ENCODE peak calls at places on chromosomes 3 and 15, in eight cellular contexts. One of them, this sample, is unnamed.

GRCh38 chr3:120094776-120095225 is 554 bp upstream of the GSK3B start:
- DNase-seq in transverse colon: peak
- DNase-seq in cardiac fibroblast: no peak
- DNase-seq in pancreas: peak
- DNase-seq in lower leg skin: peak
- DNase-seq in suprapubic skin: peak
- DNase-seq in AG09309: peak
- DNase-seq in dorsolateral prefrontal cortex: peak
- DNase-seq in this sample: peak

GRCh38 chr3:184540777-184541681 is 20.6 kb upstream of the EPHB3 start:
- DNase-seq in transverse colon: peak
- DNase-seq in cardiac fibroblast: peak
- DNase-seq in pancreas: peak
- DNase-seq in lower leg skin: peak
- DNase-seq in suprapubic skin: peak
- DNase-seq in AG09309: no peak
- DNase-seq in dorsolateral prefrontal cortex: peak
- DNase-seq in this sample: peak

GRCh38 chr15:64938192-64938591 is 26.5 kb downstream of the ANKDD1A start:
- DNase-seq in transverse colon: no peak
- DNase-seq in cardiac fibroblast: peak
- DNase-seq in pancreas: no peak
- DNase-seq in lower leg skin: peak
- DNase-seq in suprapubic skin: peak
- DNase-seq in AG09309: no peak
- DNase-seq in dorsolateral prefrontal cortex: no peak
- DNase-seq in this sample: peak

GRCh38 chr3:36201546-36201945 is 178.8 kb upstream of the STAC start:
- DNase-seq in transverse colon: no peak
- DNase-seq in cardiac fibroblast: no peak
- DNase-seq in pancreas: no peak
- DNase-seq in lower leg skin: no peak
- DNase-seq in suprapubic skin: no peak
- DNase-seq in AG09309: no peak
- DNase-seq in dorsolateral prefrontal cortex: no peak
- DNase-seq in this sample: no peak

GRCh38 chr3:27557411-27557810 is 73.2 kb upstream of the SLC4A7 start:
- DNase-seq in transverse colon: no peak
- DNase-seq in cardiac fibroblast: no peak
- DNase-seq in pancreas: no peak
- DNase-seq in lower leg skin: no peak
- DNase-seq in suprapubic skin: no peak
- DNase-seq in AG09309: no peak
- DNase-seq in dorsolateral prefrontal cortex: no peak
- DNase-seq in this sample: no peak

GRCh38 chr3:56926513-56927282 is 124.9 kb upstream of the ARHGEF3 start:
- DNase-seq in transverse colon: no peak
- DNase-seq in cardiac fibroblast: peak
- DNase-seq in pancreas: no peak
- DNase-seq in lower leg skin: no peak
- DNase-seq in suprapubic skin: no peak
- DNase-seq in AG09309: peak
- DNase-seq in dorsolateral prefrontal cortex: no peak
- DNase-seq in this sample: peak

GRCh38 chr3:58668247-58668646 is 1.7 kb upstream of the FAM3D start:
- DNase-seq in transverse colon: peak
- DNase-seq in cardiac fibroblast: no peak
- DNase-seq in pancreas: no peak
- DNase-seq in lower leg skin: no peak
- DNase-seq in suprapubic skin: no peak
- DNase-seq in AG09309: no peak
- DNase-seq in dorsolateral prefrontal cortex: no peak
- DNase-seq in this sample: no peak

GRCh38 chr3:35932995-35933394 is 293.7 kb downstream of the ARPP21 start:
- DNase-seq in transverse colon: no peak
- DNase-seq in cardiac fibroblast: peak
- DNase-seq in pancreas: no peak
- DNase-seq in lower leg skin: no peak
- DNase-seq in suprapubic skin: no peak
- DNase-seq in AG09309: peak
- DNase-seq in dorsolateral prefrontal cortex: no peak
- DNase-seq in this sample: peak

GRCh38 chr15:52527898-52528464 is 699 bp downstream of the MYO5A start:
- DNase-seq in transverse colon: peak
- DNase-seq in cardiac fibroblast: peak
- DNase-seq in pancreas: no peak
- DNase-seq in lower leg skin: no peak
- DNase-seq in suprapubic skin: no peak
- DNase-seq in AG09309: no peak
- DNase-seq in dorsolateral prefrontal cortex: peak
- DNase-seq in this sample: no peak

GRCh38 chr3:45754461-45754860 is 41.9 kb downstream of the SLC6A20 start:
- DNase-seq in transverse colon: no peak
- DNase-seq in cardiac fibroblast: no peak
- DNase-seq in pancreas: no peak
- DNase-seq in lower leg skin: no peak
- DNase-seq in suprapubic skin: no peak
- DNase-seq in AG09309: no peak
- DNase-seq in dorsolateral prefrontal cortex: no peak
- DNase-seq in this sample: no peak

GRCh38 chr15:99053380-99054024 is 45.9 kb upstream of the PGPEP1L start:
- DNase-seq in transverse colon: no peak
- DNase-seq in cardiac fibroblast: no peak
- DNase-seq in pancreas: no peak
- DNase-seq in lower leg skin: no peak
- DNase-seq in suprapubic skin: no peak
- DNase-seq in AG09309: no peak
- DNase-seq in dorsolateral prefrontal cortex: no peak
- DNase-seq in this sample: no peak

GRCh38 chr15:76024021-76024768 is 12.0 kb upstream of the NRG4 start:
- DNase-seq in transverse colon: no peak
- DNase-seq in cardiac fibroblast: no peak
- DNase-seq in pancreas: no peak
- DNase-seq in lower leg skin: no peak
- DNase-seq in suprapubic skin: no peak
- DNase-seq in AG09309: no peak
- DNase-seq in dorsolateral prefrontal cortex: no peak
- DNase-seq in this sample: no peak

GRCh38 chr3:144900366-144900765 is 928.7 kb downstream of the DIPK2A start:
- DNase-seq in transverse colon: no peak
- DNase-seq in cardiac fibroblast: no peak
- DNase-seq in pancreas: no peak
- DNase-seq in lower leg skin: no peak
- DNase-seq in suprapubic skin: no peak
- DNase-seq in AG09309: no peak
- DNase-seq in dorsolateral prefrontal cortex: no peak
- DNase-seq in this sample: no peak

GRCh38 chr3:49554639-49555265 is 475 bp downstream of the BSN start:
- DNase-seq in transverse colon: peak
- DNase-seq in cardiac fibroblast: peak
- DNase-seq in pancreas: peak
- DNase-seq in lower leg skin: no peak
- DNase-seq in suprapubic skin: no peak
- DNase-seq in AG09309: no peak
- DNase-seq in dorsolateral prefrontal cortex: peak
- DNase-seq in this sample: no peak

GRCh38 chr15:99169769-99170311 is 65.0 kb downstream of the SYNM start:
- DNase-seq in transverse colon: peak
- DNase-seq in cardiac fibroblast: peak
- DNase-seq in pancreas: no peak
- DNase-seq in lower leg skin: no peak
- DNase-seq in suprapubic skin: no peak
- DNase-seq in AG09309: no peak
- DNase-seq in dorsolateral prefrontal cortex: no peak
- DNase-seq in this sample: peak

GRCh38 chr15:31238906-31239305 is 87.7 kb upstream of the KLF13 start:
- DNase-seq in transverse colon: no peak
- DNase-seq in cardiac fibroblast: no peak
- DNase-seq in pancreas: no peak
- DNase-seq in lower leg skin: no peak
- DNase-seq in suprapubic skin: no peak
- DNase-seq in AG09309: no peak
- DNase-seq in dorsolateral prefrontal cortex: no peak
- DNase-seq in this sample: no peak

GRCh38 chr3:10189557-10190374 is 25.0 kb downstream of the IRAK2 start:
- DNase-seq in transverse colon: peak
- DNase-seq in cardiac fibroblast: peak
- DNase-seq in pancreas: no peak
- DNase-seq in lower leg skin: peak
- DNase-seq in suprapubic skin: peak
- DNase-seq in AG09309: no peak
- DNase-seq in dorsolateral prefrontal cortex: peak
- DNase-seq in this sample: no peak

GRCh38 chr15:44808557-44808956 is 72.2 kb downstream of the TRIM69 start:
- DNase-seq in transverse colon: no peak
- DNase-seq in cardiac fibroblast: no peak
- DNase-seq in pancreas: no peak
- DNase-seq in lower leg skin: no peak
- DNase-seq in suprapubic skin: no peak
- DNase-seq in AG09309: no peak
- DNase-seq in dorsolateral prefrontal cortex: no peak
- DNase-seq in this sample: no peak

GRCh38 chr3:125140817-125141595 is 71.5 kb downstream of the SLC12A8 start:
- DNase-seq in transverse colon: no peak
- DNase-seq in cardiac fibroblast: peak
- DNase-seq in pancreas: no peak
- DNase-seq in lower leg skin: no peak
- DNase-seq in suprapubic skin: no peak
- DNase-seq in AG09309: no peak
- DNase-seq in dorsolateral prefrontal cortex: no peak
- DNase-seq in this sample: no peak

GRCh38 chr3:125142418-125142778 is 70.2 kb downstream of the SLC12A8 start:
- DNase-seq in transverse colon: no peak
- DNase-seq in cardiac fibroblast: no peak
- DNase-seq in pancreas: no peak
- DNase-seq in lower leg skin: no peak
- DNase-seq in suprapubic skin: no peak
- DNase-seq in AG09309: no peak
- DNase-seq in dorsolateral prefrontal cortex: no peak
- DNase-seq in this sample: no peak

GRCh38 chr3:125140011-125140813 is 72.3 kb downstream of the SLC12A8 start:
- DNase-seq in transverse colon: no peak
- DNase-seq in cardiac fibroblast: peak
- DNase-seq in pancreas: no peak
- DNase-seq in lower leg skin: no peak
- DNase-seq in suprapubic skin: no peak
- DNase-seq in AG09309: no peak
- DNase-seq in dorsolateral prefrontal cortex: no peak
- DNase-seq in this sample: no peak

GRCh38 chr3:125143538-125143937 is 69.0 kb downstream of the SLC12A8 start:
- DNase-seq in transverse colon: no peak
- DNase-seq in cardiac fibroblast: no peak
- DNase-seq in pancreas: no peak
- DNase-seq in lower leg skin: no peak
- DNase-seq in suprapubic skin: no peak
- DNase-seq in AG09309: no peak
- DNase-seq in dorsolateral prefrontal cortex: no peak
- DNase-seq in this sample: no peak

GRCh38 chr3:125141596-125142417 is 70.7 kb downstream of the SLC12A8 start:
- DNase-seq in transverse colon: peak
- DNase-seq in cardiac fibroblast: peak
- DNase-seq in pancreas: no peak
- DNase-seq in lower leg skin: no peak
- DNase-seq in suprapubic skin: no peak
- DNase-seq in AG09309: no peak
- DNase-seq in dorsolateral prefrontal cortex: no peak
- DNase-seq in this sample: no peak
- TF ChIP-seq CTCF in transverse colon: peak
- TF ChIP-seq CTCF in cardiac fibroblast: peak
- TF ChIP-seq CTCF in pancreas: no peak
- TF ChIP-seq CTCF in lower leg skin: no peak
- TF ChIP-seq CTCF in suprapubic skin: no peak
- TF ChIP-seq CTCF in AG09309: peak
- TF ChIP-seq CTCF in dorsolateral prefrontal cortex: peak
- TF ChIP-seq CTCF in this sample: no peak

GRCh38 chr3:188262913-188263683 is 109.1 kb downstream of the LPP start:
- DNase-seq in transverse colon: no peak
- DNase-seq in cardiac fibroblast: peak
- DNase-seq in pancreas: no peak
- DNase-seq in lower leg skin: no peak
- DNase-seq in suprapubic skin: no peak
- DNase-seq in AG09309: no peak
- DNase-seq in dorsolateral prefrontal cortex: no peak
- DNase-seq in this sample: no peak
- H3K4me3 ChIP-seq in transverse colon: no peak
- H3K4me3 ChIP-seq in cardiac fibroblast: no peak
- H3K4me3 ChIP-seq in pancreas: no peak
- H3K4me3 ChIP-seq in lower leg skin: no peak
- H3K4me3 ChIP-seq in suprapubic skin: no peak
- H3K4me3 ChIP-seq in AG09309: no peak
- H3K4me3 ChIP-seq in dorsolateral prefrontal cortex: peak
- H3K4me3 ChIP-seq in this sample: no peak

GRCh38 chr3:188052229-188052965 is 101.6 kb upstream of the LPP start:
- DNase-seq in transverse colon: peak
- DNase-seq in cardiac fibroblast: peak
- DNase-seq in pancreas: peak
- DNase-seq in lower leg skin: peak
- DNase-seq in suprapubic skin: peak
- DNase-seq in AG09309: no peak
- DNase-seq in dorsolateral prefrontal cortex: peak
- DNase-seq in this sample: no peak
- TF ChIP-seq CTCF in transverse colon: peak
- TF ChIP-seq CTCF in cardiac fibroblast: peak
- TF ChIP-seq CTCF in pancreas: no peak
- TF ChIP-seq CTCF in lower leg skin: no peak
- TF ChIP-seq CTCF in suprapubic skin: no peak
- TF ChIP-seq CTCF in AG09309: no peak
- TF ChIP-seq CTCF in dorsolateral prefrontal cortex: peak
- TF ChIP-seq CTCF in this sample: no peak

GRCh38 chr3:170154569-170155143 is 26.9 kb downstream of the PHC3 start:
- DNase-seq in transverse colon: no peak
- DNase-seq in cardiac fibroblast: no peak
- DNase-seq in pancreas: no peak
- DNase-seq in lower leg skin: no peak
- DNase-seq in suprapubic skin: no peak
- DNase-seq in AG09309: no peak
- DNase-seq in dorsolateral prefrontal cortex: no peak
- DNase-seq in this sample: no peak
- H3K4me3 ChIP-seq in transverse colon: no peak
- H3K4me3 ChIP-seq in cardiac fibroblast: no peak
- H3K4me3 ChIP-seq in pancreas: no peak
- H3K4me3 ChIP-seq in lower leg skin: no peak
- H3K4me3 ChIP-seq in suprapubic skin: no peak
- H3K4me3 ChIP-seq in AG09309: no peak
- H3K4me3 ChIP-seq in dorsolateral prefrontal cortex: no peak
- H3K4me3 ChIP-seq in this sample: no peak